ENCODE peak calls at places on chromosomes 16 and 17, in eight cellular contexts. One of them, this sample, is unnamed.

GRCh38 chr16:23534868-23535860 is 22.0 kb downstream of the EARS2 start:
- DNase-seq in EL: no peak
- DNase-seq in activated CD4-positive, CD25-positive, alpha-beta regulatory T cell: no peak
- DNase-seq in RCC 7860: no peak
- DNase-seq in globus pallidus: no peak
- DNase-seq in thyroid gland: no peak
- DNase-seq in esophagus squamous epithelium: no peak
- DNase-seq in H1: no peak
- DNase-seq in this sample: no peak

GRCh38 chr17:78736526-78737079 is 45.5 kb downstream of the CYTH1 start:
- DNase-seq in activated CD4-positive, CD25-positive, alpha-beta regulatory T cell: peak; percentile 28
- DNase-seq in esophagus squamous epithelium: no peak
- DNase-seq in H1: no peak
- DNase-seq in thyroid gland: peak; percentile 98
- DNase-seq in globus pallidus: no peak
- DNase-seq in RCC 7860: peak; percentile 75
- DNase-seq in EL: no peak
- DNase-seq in this sample: peak; percentile 77

GRCh38 chr17:75927286-75927922 is 13.4 kb downstream of the FBF1 start:
- DNase-seq in H1: no peak
- DNase-seq in EL: no peak
- DNase-seq in activated CD4-positive, CD25-positive, alpha-beta regulatory T cell: no peak
- DNase-seq in globus pallidus: no peak
- DNase-seq in thyroid gland: no peak
- DNase-seq in RCC 7860: no peak
- DNase-seq in esophagus squamous epithelium: no peak
- DNase-seq in this sample: no peak

GRCh38 chr16:83475108-83475507 is 332.7 kb upstream of the HSBP1 start:
- DNase-seq in esophagus squamous epithelium: no peak
- DNase-seq in thyroid gland: peak; percentile 6
- DNase-seq in activated CD4-positive, CD25-positive, alpha-beta regulatory T cell: no peak
- DNase-seq in globus pallidus: no peak
- DNase-seq in RCC 7860: no peak
- DNase-seq in EL: peak; percentile 26
- DNase-seq in H1: no peak
- DNase-seq in this sample: no peak

GRCh38 chr17:12928736-12929135 is 89.1 kb downstream of the ELAC2 start:
- DNase-seq in RCC 7860: peak; percentile 14
- DNase-seq in H1: no peak
- DNase-seq in esophagus squamous epithelium: no peak
- DNase-seq in activated CD4-positive, CD25-positive, alpha-beta regulatory T cell: no peak
- DNase-seq in thyroid gland: peak; percentile 16
- DNase-seq in EL: peak; percentile 10
- DNase-seq in globus pallidus: no peak
- DNase-seq in this sample: no peak

GRCh38 chr17:68288375-68288774 is 2.6 kb downstream of the SLC16A6 start:
- DNase-seq in RCC 7860: peak; percentile 23
- DNase-seq in thyroid gland: no peak
- DNase-seq in EL: peak; percentile 15
- DNase-seq in H1: no peak
- DNase-seq in globus pallidus: no peak
- DNase-seq in esophagus squamous epithelium: no peak
- DNase-seq in activated CD4-positive, CD25-positive, alpha-beta regulatory T cell: no peak
- DNase-seq in this sample: peak; percentile 56

GRCh38 chr16:67879462-67879861 is 5.2 kb upstream of the NRN1L start:
- DNase-seq in EL: no peak
- DNase-seq in thyroid gland: no peak
- DNase-seq in H1: no peak
- DNase-seq in globus pallidus: no peak
- DNase-seq in RCC 7860: no peak
- DNase-seq in activated CD4-positive, CD25-positive, alpha-beta regulatory T cell: no peak
- DNase-seq in esophagus squamous epithelium: no peak
- DNase-seq in this sample: no peak

GRCh38 chr16:154223-155030 is 2.0 kb downstream of the HBZ start:
- DNase-seq in esophagus squamous epithelium: no peak
- DNase-seq in globus pallidus: no peak
- DNase-seq in activated CD4-positive, CD25-positive, alpha-beta regulatory T cell: no peak
- DNase-seq in EL: peak; percentile 29
- DNase-seq in RCC 7860: no peak
- DNase-seq in H1: no peak
- DNase-seq in thyroid gland: peak; percentile 38
- DNase-seq in this sample: no peak

This sample was measured in GM06990.